ENCODE peak calls at places on chromosomes 4 and X, in five cellular contexts. W, X, Y, M and E are unnamed samples.

GRCh38 chrX:54423161-54423888 is 16.9 kb upstream of the TSR2 start:
- DNase-seq in W (peak), X (no peak), Y (no peak), M (no peak), E (no peak)

GRCh38 chr4:26060286-26060685 is 146.3 kb downstream of the SMIM20 start:
- DNase-seq in W (peak), X (no peak), Y (no peak), M (no peak), E (no peak)

GRCh38 chr4:76881375-76881774 is 16.6 kb downstream of the SOWAHB start:
- DNase-seq in W (no peak), X (peak), Y (no peak), M (no peak), E (no peak)

GRCh38 chr4:138401330-138401729 is 159.2 kb upstream of the SLC7A11 start:
- DNase-seq in W (peak), X (peak), Y (peak), M (peak), E (no peak)

GRCh38 chr4:38605794-38606586 is 58.0 kb upstream of the KLF3 start:
- DNase-seq in W (no peak), X (no peak), Y (no peak), M (no peak), E (peak)

GRCh38 chr4:31365006-31365690 is 645.0 kb downstream of the PCDH7 start:
- DNase-seq in W (no peak), X (no peak), Y (no peak), M (no peak), E (peak)

GRCh38 chrX:72254835-72255234 is 16.0 kb upstream of the ERCC6L start:
- DNase-seq in W (no peak), X (no peak), Y (no peak), M (no peak), E (no peak)

GRCh38 chr4:5050520-5050955 is 742 bp upstream of the STK32B start:
- DNase-seq in W (peak), X (peak), Y (peak), M (peak), E (peak)

GRCh38 chr4:111449657-111450056 is 695.6 kb upstream of the FAM241A start:
- DNase-seq in W (no peak), X (peak), Y (no peak), M (no peak), E (no peak)